ENCODE peak calls at places on chromosome 16, in seven cellular contexts. F is right atrium auricular region, A is sigmoid colon, S is pancreas, O is fibroblast of lung, C is heart left ventricle, D is fibroblast of pulmonary artery. Y is an unnamed sample.

GRCh38 chr16:86984975-86985655 is 332.1 kb downstream of the C16orf95 start:
- DNase-seq in F (no peak), A (no peak), S (no peak), O (no peak), C (peak), D (no peak), Y (no peak)

GRCh38 chr16:67104845-67105244 is 4.9 kb upstream of the PHAF1 start:
- DNase-seq in F (no peak), A (no peak), S (no peak), O (no peak), C (no peak), D (no peak), Y (no peak)

GRCh38 chr16:79723583-79724168 is 123.1 kb upstream of the MAF start:
- DNase-seq in F (no peak), A (no peak), S (peak), O (no peak), C (no peak), D (no peak), Y (no peak)

GRCh38 chr16:82845076-82845475 is 218.3 kb downstream of the CDH13 start:
- DNase-seq in F (no peak), A (no peak), S (no peak), O (no peak), C (no peak), D (no peak), Y (no peak)

GRCh38 chr16:30472328-30472942 is at the start of gene ITGAL:
- DNase-seq in F (peak), A (peak), S (peak), O (no peak), C (peak), D (no peak), Y (no peak)

GRCh38 chr16:71276589-71277334 is 12.4 kb downstream of the CMTR2 start:
- DNase-seq in F (no peak), A (no peak), S (no peak), O (no peak), C (no peak), D (no peak), Y (no peak)

GRCh38 chr16:88822281-88823040 is 10.7 kb upstream of the APRT start:
- DNase-seq in F (no peak), A (no peak), S (no peak), O (no peak), C (no peak), D (no peak), Y (no peak)

GRCh38 chr16:47787695-47788094 is 326.6 kb downstream of the PHKB start:
- DNase-seq in F (no peak), A (no peak), S (no peak), O (peak), C (no peak), D (peak), Y (no peak)

GRCh38 chr16:27402964-27403600 is 1.1 kb downstream of the IL21R start:
- DNase-seq in F (peak), A (no peak), S (no peak), O (no peak), C (no peak), D (no peak), Y (no peak)

GRCh38 chr16:528111-529011 is 849 bp downstream of the CAPN15 start:
- DNase-seq in F (peak), A (no peak), S (no peak), O (peak), C (peak), D (peak), Y (no peak)

GRCh38 chr16:29318037-29318436 is 88.5 kb downstream of the NPIPB11 start:
- DNase-seq in F (no peak), A (no peak), S (no peak), O (no peak), C (no peak), D (no peak), Y (no peak)

GRCh38 chr16:30605148-30605547 is 5.0 kb downstream of the ZNF689 start:
- DNase-seq in F (no peak), A (no peak), S (no peak), O (no peak), C (no peak), D (no peak), Y (no peak)

GRCh38 chr16:2857451-2858244 is at the start of gene PRSS22:
- DNase-seq in F (no peak), A (no peak), S (peak), O (no peak), C (no peak), D (no peak), Y (no peak)

GRCh38 chr16:50591800-50592771 is 43.9 kb downstream of the NKD1 start:
- DNase-seq in F (peak), A (peak), S (peak), O (no peak), C (peak), D (no peak), Y (no peak)

DNA sequence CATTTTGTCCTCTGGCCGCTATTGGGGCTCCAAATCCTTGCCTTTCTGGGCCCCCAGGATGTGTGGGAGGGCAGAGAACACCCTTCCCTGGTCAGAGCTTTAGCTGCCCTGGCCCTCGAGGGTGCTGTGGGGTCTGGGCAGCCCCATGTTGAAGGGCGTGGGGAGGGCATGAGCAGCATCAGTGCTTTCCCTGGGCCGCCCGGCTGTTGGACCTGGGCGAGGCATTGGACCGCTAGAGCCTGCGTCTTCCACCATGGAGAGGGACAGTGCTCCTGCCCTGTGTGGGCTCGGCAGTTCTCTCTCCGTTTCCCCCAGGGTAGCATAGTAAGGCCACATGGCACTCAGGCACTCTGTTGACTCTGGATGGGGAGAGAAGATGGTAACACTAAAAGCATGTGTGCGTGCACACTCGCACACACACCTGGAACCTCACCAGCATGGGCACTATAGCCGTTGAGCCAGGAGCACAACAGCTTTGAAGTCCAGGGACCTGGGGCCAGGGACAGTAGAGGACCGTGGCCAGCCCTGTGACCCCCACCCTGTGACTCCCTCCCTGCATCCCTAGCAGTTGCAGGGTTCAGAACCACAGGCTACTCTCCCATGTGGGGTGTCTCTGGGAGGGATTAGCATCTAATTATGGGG is 6.7 kb downstream of the ADAD2 start:
- DNase-seq in F (no peak), A (no peak), S (no peak), O (no peak), C (no peak), D (no peak), Y (no peak)
- H3K4me3 ChIP-seq in F (no peak), A (no peak), S (no peak), O (no peak), C (no peak), D (no peak), Y (no peak)

DNA sequence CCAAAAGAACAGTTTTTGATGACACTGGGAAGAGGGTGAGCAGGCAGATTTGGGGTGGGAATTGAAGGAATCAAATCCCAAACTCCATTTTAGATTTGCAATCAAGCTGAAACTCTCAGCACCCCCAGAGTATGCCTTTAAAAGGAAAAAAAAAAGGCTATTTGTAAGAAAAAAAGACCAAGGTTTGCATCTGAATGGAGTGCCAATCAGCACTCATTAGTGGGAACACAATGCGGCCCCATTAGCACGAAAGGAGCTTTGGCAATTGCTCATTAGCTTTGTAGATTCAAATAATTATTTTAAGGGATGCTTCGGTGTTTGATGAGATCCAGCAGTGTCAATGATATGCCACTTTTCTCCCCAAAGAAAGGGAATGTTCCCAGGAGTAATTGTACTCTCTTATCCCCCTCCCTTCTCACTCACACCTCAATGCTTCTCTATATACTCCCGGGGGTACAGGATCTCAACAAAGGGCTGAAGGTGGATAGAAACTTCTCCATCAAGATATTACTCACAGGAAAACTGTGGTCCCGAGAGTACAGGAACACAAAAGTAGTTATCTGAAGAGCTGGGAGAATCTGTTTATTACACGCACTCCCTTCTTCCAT is 32.2 kb downstream of the CHP2 start:
- DNase-seq in F (no peak), A (no peak), S (no peak), O (no peak), C (no peak), D (no peak), Y (no peak)
- TF ChIP-seq CTCF in F (no peak), A (no peak), S (no peak), O (no peak), C (no peak), D (no peak), Y (no peak)

GRCh38 chr16:23146877-23147601 is 2.2 kb downstream of the USP31 start:
- DNase-seq in F (no peak), A (no peak), S (no peak), O (no peak), C (no peak), D (no peak), Y (no peak)
- H3K4me3 ChIP-seq in F (no peak), A (peak), S (no peak), O (no peak), C (no peak), D (no peak), Y (peak)

DNA sequence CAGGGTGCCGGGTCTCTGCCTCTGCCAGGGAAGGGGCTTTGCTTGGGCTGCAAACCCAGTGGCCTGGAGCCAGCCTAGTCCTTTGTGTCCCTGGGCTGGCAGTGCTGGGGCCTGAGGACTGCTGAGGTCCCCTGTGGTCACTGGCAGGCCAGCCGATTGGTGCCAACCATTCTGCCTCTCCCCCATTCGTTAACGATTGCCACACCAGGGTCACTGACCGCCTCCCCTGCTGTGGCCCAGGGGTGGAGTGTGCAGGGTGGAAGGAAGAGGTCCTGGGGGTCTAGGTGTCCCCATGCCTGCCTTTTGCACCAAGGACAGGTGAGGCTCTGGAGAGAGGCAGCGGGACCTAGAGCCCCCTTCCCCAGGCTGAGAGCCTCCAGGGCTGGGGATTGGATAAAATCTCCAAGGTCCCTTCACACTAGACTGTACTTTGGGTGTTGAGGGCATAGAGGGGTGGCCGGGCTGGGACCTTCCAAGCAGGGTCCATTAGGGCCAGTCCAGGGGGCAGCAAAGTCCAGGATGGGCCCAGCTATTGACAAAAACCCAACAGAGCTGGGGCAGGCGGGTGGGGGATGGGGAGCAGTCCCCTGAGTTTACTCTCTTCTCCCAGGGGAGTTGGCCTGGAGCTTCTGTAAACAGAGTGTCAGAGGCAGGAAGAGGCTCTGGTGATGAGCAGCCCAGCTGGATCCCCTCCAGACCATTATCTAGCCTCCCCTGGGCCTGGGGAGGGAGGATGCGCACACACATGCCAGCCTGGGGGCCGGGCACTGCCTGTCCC is 1.1 kb downstream of the VASN start:
- DNase-seq in F (no peak), A (peak), S (no peak), O (no peak), C (no peak), D (peak), Y (no peak)
- TF ChIP-seq CTCF in F (no peak), A (no peak), S (no peak), O (no peak), C (no peak), D (no peak), Y (no peak)

GRCh38 chr16:64412578-64413280 is 709.1 kb downstream of the CDH11 start:
- DNase-seq in F (no peak), A (no peak), S (no peak), O (peak), C (no peak), D (peak), Y (no peak)

GRCh38 chr16:64417711-64418227 is 704.1 kb downstream of the CDH11 start:
- DNase-seq in F (no peak), A (no peak), S (no peak), O (peak), C (no peak), D (peak), Y (no peak)

GRCh38 chr16:64419832-64420231 is 702.0 kb downstream of the CDH11 start:
- DNase-seq in F (no peak), A (no peak), S (no peak), O (no peak), C (no peak), D (no peak), Y (no peak)

GRCh38 chr16:64421515-64421914 is 700.3 kb downstream of the CDH11 start:
- DNase-seq in F (no peak), A (no peak), S (no peak), O (no peak), C (no peak), D (no peak), Y (no peak)

DNA sequence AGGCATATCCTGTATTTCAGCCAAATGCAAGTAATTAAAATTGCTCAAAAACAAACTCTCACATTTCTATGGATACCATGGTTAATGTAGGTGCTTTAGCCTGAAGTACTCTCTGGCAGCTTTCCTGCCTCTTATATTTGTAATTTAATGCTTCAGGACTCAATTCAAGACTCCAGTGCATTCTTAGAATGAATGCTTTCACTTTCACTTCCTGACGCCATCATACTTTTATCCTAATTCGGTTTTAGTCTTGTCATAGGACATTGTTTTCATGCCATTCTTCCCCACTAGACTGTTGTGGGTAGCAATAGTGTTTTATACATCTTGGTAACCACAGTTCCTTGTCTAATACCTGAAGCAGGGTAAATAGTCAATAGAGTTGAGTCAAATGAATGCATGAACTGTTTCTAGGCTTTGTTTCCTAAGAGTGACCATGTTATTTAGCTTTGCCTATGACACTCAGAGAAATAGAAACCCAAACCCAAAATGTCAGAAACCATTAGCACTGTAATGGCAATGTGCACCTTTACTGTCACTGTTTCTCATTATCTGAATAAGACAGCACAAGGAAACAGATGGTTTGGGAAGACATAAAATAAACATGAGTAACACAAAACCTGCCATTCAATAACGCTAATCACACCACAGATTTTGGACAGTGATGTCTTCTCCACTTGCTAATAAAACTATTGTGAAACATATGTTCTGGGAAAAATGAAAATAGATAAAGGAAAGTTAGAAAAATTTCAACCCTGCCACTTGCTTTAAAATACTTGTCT is 705.4 kb downstream of the CDH11 start:
- DNase-seq in F (no peak), A (no peak), S (no peak), O (peak), C (no peak), D (peak), Y (no peak)
- H3K4me3 ChIP-seq in F (no peak), A (peak), S (no peak), O (peak), C (peak), D (no peak), Y (peak)

Y was measured in HFF-Myc.